ENCODE peak calls at places on chromosome 5, in five cellular contexts. V, X, L, D and F are unnamed samples.

GRCh38 chr5:88145205-88145602 is 123.4 kb downstream of the TMEM161B start:
- DNase-seq in V (no peak), X (no peak), L (peak; percentile 6), D (no peak), F (no peak)

GRCh38 chr5:125311743-125312142 is 565.3 kb upstream of the ZNF608 start:
- DNase-seq in V (peak; percentile 87), X (peak; percentile 60), L (no peak), D (peak; percentile 95), F (peak; percentile 48)

GRCh38 chr5:90558344-90559192 is at the start of gene ADGRV1:
- DNase-seq in V (peak; percentile 30), X (peak; percentile 79), L (peak; percentile 96), D (peak; percentile 76), F (no peak)

GRCh38 chr5:147479431-147479830 is 30.4 kb downstream of the DPYSL3 start:
- DNase-seq in V (peak; percentile 37), X (no peak), L (no peak), D (peak; percentile 72), F (no peak)

GRCh38 chr5:59660737-59661136 is 232.8 kb downstream of the PDE4D start:
- DNase-seq in V (peak; percentile 57), X (no peak), L (no peak), D (no peak), F (no peak)

GRCh38 chr5:179256229-179257189 is 88.8 kb downstream of the ADAMTS2 start:
- DNase-seq in V (no peak), X (no peak), L (no peak), D (no peak), F (no peak)

GRCh38 chr5:78699565-78700143 is 51.1 kb upstream of the LHFPL2 start:
- DNase-seq in V (peak; percentile 98), X (peak; percentile 97), L (no peak), D (peak; percentile 98), F (peak; percentile 99)

GRCh38 chr5:118557103-118557805 is 431.1 kb downstream of the DTWD2 start:
- DNase-seq in V (peak; percentile 18), X (no peak), L (no peak), D (no peak), F (no peak)

GRCh38 chr5:56638061-56638621 is 177.2 kb upstream of the MAP3K1 start:
- DNase-seq in V (no peak), X (no peak), L (no peak), D (no peak), F (no peak)

GRCh38 chr5:151720195-151720594 is 33.5 kb upstream of the SPARC start:
- DNase-seq in V (no peak), X (no peak), L (no peak), D (no peak), F (no peak)

GRCh38 chr5:109125755-109126429 is 283.9 kb downstream of the PJA2 start:
- DNase-seq in V (no peak), X (no peak), L (no peak), D (no peak), F (no peak)

GRCh38 chr5:149732500-149733128 is 2.5 kb downstream of the PPARGC1B start:
- DNase-seq in V (peak; percentile 28), X (peak; percentile 23), L (no peak), D (no peak), F (no peak)

GRCh38 chr5:166509085-166509484 is 1782.4 kb upstream of the WWC1 start:
- DNase-seq in V (peak; percentile 2), X (no peak), L (peak; percentile 50), D (peak; percentile 5), F (no peak)

GRCh38 chr5:173645437-173645807 is 29.0 kb upstream of the BOD1 start:
- DNase-seq in V (peak; percentile 16), X (peak; percentile 14), L (no peak), D (peak; percentile 69), F (no peak)

GRCh38 chr5:40781843-40782409 is 16.2 kb downstream of the PRKAA1 start:
- DNase-seq in V (peak; percentile 68), X (no peak), L (no peak), D (peak; percentile 63), F (no peak)

GRCh38 chr5:66113160-66113559 is 30.9 kb upstream of the SREK1 start:
- DNase-seq in V (peak; percentile 84), X (peak; percentile 87), L (no peak), D (peak; percentile 49), F (no peak)

GRCh38 chr5:78964889-78965288 is 20.2 kb downstream of the ARSB start:
- DNase-seq in V (peak; percentile 79), X (no peak), L (peak; percentile 21), D (peak; percentile 64), F (no peak)

GRCh38 chr5:25119654-25120053 is 474.9 kb upstream of the CDH10 start:
- DNase-seq in V (peak; percentile 47), X (no peak), L (no peak), D (peak; percentile 29), F (no peak)

GRCh38 chr5:31935702-31936347 is 238.3 kb downstream of the GOLPH3 start:
- DNase-seq in V (peak; percentile 10), X (no peak), L (no peak), D (no peak), F (no peak)

GRCh38 chr5:76025069-76025468 is 58.1 kb upstream of the SV2C start:
- DNase-seq in V (no peak), X (no peak), L (no peak), D (no peak), F (no peak)

GRCh38 chr5:107337281-107337680 is 333.5 kb downstream of the EFNA5 start:
- DNase-seq in V (peak; percentile 1), X (no peak), L (no peak), D (peak; percentile 35), F (peak; percentile 95)

GRCh38 chr5:88690619-88691560 is 192.1 kb downstream of the MEF2C start:
- DNase-seq in V (peak; percentile 84), X (peak; percentile 8), L (no peak), D (peak; percentile 64), F (peak; percentile 2)

GRCh38 chr5:106418196-106418595 is 1252.5 kb downstream of the EFNA5 start:
- DNase-seq in V (no peak), X (no peak), L (no peak), D (peak; percentile 72), F (no peak)

GRCh38 chr5:137273511-137273910 is 225.6 kb downstream of the SPOCK1 start:
- DNase-seq in V (peak; percentile 65), X (no peak), L (no peak), D (peak; percentile 81), F (no peak)

GRCh38 chr5:56279979-56280378 is 46.8 kb upstream of the ANKRD55 start:
- DNase-seq in V (peak; percentile 67), X (no peak), L (no peak), D (peak; percentile 86), F (no peak)

GRCh38 chr5:82384025-82384750 is 106.0 kb upstream of the RPS23 start:
- DNase-seq in V (no peak), X (no peak), L (no peak), D (peak; percentile 94), F (no peak)

GRCh38 chr5:82376309-82376708 is 98.2 kb upstream of the RPS23 start:
- DNase-seq in V (no peak), X (no peak), L (no peak), D (no peak), F (no peak)

GRCh38 chr5:82376833-82377232 is 98.7 kb upstream of the RPS23 start:
- DNase-seq in V (no peak), X (no peak), L (no peak), D (no peak), F (no peak)

GRCh38 chr5:82386576-82386975 is 108.4 kb upstream of the RPS23 start:
- DNase-seq in V (no peak), X (no peak), L (no peak), D (peak; percentile 89), F (no peak)

DNA sequence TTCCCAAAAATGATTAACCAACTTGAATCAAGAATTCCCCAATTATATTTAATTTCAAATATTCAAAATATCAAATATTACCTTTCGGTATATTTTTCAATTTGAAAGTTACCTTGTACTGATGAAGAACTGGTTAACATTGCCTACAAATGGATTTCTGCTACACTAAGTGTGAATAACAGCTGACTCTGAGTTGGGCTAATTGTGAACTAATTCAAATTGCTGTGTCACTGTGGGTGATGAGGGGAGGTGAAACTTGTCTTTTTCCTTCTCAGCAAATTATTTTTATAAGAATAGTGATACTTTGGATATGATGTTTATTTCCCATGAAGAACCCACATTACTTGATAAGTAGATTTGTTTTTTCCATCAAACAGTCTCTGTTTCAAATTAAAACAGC is 103.4 kb upstream of the RPS23 start:
- DNase-seq in V (no peak), X (no peak), L (no peak), D (no peak), F (no peak)
- H3K4me2 ChIP-seq in V (no peak overlapping the region), X (no peak overlapping the region), L (no peak overlapping the region), D (no peak overlapping the region), F (no peak overlapping the region)

GRCh38 chr5:17217421-17218352 is at the start of gene BASP1:
- DNase-seq in V (peak; percentile 90), X (peak; percentile 71), L (peak; percentile 80), D (peak; percentile 85), F (no peak)

GRCh38 chr5:17218353-17219005 is 1.0 kb downstream of the BASP1 start:
- DNase-seq in V (peak; percentile 93), X (peak; percentile 56), L (peak; percentile 20), D (peak; percentile 74), F (no peak)

GRCh38 chr5:17216974-17217325 is 481 bp upstream of the BASP1 start:
- DNase-seq in V (peak; percentile 55), X (peak; percentile 21), L (peak; percentile 71), D (peak; percentile 73), F (no peak)

GRCh38 chr5:17219431-17219830 is 2.0 kb downstream of the BASP1 start:
- DNase-seq in V (no peak), X (no peak), L (no peak), D (no peak), F (no peak)

DNA sequence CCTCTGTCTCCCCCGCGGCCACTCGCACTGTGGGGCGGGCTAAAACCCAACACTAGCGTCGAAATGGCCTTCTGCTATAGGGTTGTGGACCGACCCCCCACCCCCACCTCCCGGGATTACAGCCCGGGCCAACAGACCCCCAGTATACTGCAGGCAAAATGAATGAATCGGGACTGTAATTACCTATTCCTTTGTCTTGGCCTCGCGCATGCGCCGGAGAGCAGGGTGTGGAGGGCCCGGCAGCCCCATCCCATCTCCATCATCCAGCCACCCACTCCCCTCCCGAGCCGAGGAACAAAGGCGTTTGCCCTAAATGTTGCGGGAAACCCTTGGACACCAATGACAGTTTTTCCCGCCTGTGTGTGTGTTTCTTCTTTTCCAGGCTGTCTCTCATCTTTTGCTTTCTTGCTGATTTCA is 1.6 kb downstream of the BASP1 start:
- DNase-seq in V (peak; percentile 49), X (no peak), L (peak; percentile 64), D (peak; percentile 44), F (no peak)
- H2AFZ ChIP-seq in V (peak overlapping the region; percentile 76), X (peak overlapping the region; percentile 85), L (peak overlapping the region; percentile 86), D (no peak overlapping the region), F (peak overlapping the region; percentile 68)

GRCh38 chr5:893711-894110 is 1.0 kb downstream of the TRIP13 start:
- DNase-seq in V (no peak), X (no peak), L (no peak), D (no peak), F (no peak)
- H3K27ac ChIP-seq in V (no peak overlapping the region), X (no peak overlapping the region), L (no peak overlapping the region), D (no peak overlapping the region), F (peak overlapping the region; percentile 93)

GRCh38 chr5:131810510-131811249 is 13.9 kb upstream of the FNIP1 start:
- DNase-seq in V (peak; percentile 18), X (no peak), L (no peak), D (no peak), F (no peak)
- H3K4me2 ChIP-seq in V (no peak overlapping the region), X (no peak overlapping the region), L (no peak overlapping the region), D (peak overlapping the region; percentile 23), F (no peak overlapping the region)

DNA sequence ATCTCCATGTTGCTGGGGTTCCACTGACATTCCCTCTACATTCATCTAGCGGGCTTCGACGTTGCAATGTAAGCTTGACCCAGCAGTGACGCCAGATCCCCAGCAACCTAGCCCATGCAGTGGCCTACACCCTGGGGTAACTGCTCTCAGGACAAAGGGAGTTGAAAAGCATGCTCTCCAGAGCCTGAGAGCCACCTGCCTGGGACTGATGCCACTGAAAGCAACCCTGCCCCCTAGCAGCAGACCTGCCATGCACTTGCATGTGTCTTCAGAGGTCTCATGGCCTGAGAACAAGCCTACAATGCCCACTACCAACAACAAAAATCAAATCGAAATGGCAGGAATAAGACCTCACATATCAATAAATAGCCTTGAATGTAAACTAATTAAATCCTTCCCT is 330.3 kb downstream of the TRIM36 start:
- DNase-seq in V (no peak), X (no peak), L (no peak), D (no peak), F (no peak)
- H2AFZ ChIP-seq in V (no peak overlapping the region), X (no peak overlapping the region), L (no peak overlapping the region), D (no peak overlapping the region), F (no peak overlapping the region)